ENCODE peak calls at places on chromosomes 12 and 14, in eight cellular contexts. A, J, C, K, U, N, Z and H are unnamed samples. For H3K27me3 and H3K36me3, the result is how much of the 10 kb centered on the place peaks cover.

GRCh38 chr12:121893901-121894540 is 5.4 kb downstream of the PSMD9 start:
- DNase-seq in A (no peak), K (no peak), C (peak), U (no peak), Z (no peak), N (no peak), J (peak), H (peak)

GRCh38 chr12:66036317-66036716 is 94.2 kb downstream of the LLPH start:
- DNase-seq in N (no peak), J (peak), U (no peak), Z (no peak), A (peak), K (no peak), C (peak), H (no peak)

GRCh38 chr14:104439625-104440024 is 139.9 kb upstream of the C14orf180 start:
- DNase-seq in A (peak), U (no peak), N (no peak), J (no peak), K (no peak), C (no peak), Z (no peak), H (no peak)

GRCh38 chr14:71574976-71575375 is 357.3 kb upstream of the RGS6 start:
- DNase-seq in N (no peak), Z (no peak), C (no peak), K (no peak), A (no peak), J (no peak), U (no peak), H (no peak)

GRCh38 chr12:104347374-104348075 is 44.0 kb downstream of the EID3 start:
- DNase-seq in J (no peak), C (no peak), A (no peak), U (no peak), Z (no peak), K (no peak), N (no peak), H (no peak)

GRCh38 chr14:28661171-28661772 is 105.3 kb upstream of the FOXG1 start:
- DNase-seq in Z (no peak), A (no peak), K (no peak), C (no peak), J (peak), U (no peak), N (no peak), H (peak)

GRCh38 chr14:57136669-57137068 is 132.0 kb downstream of the EXOC5 start:
- DNase-seq in Z (no peak), U (peak), A (no peak), J (peak), C (no peak), N (no peak), K (peak), H (no peak)

GRCh38 chr12:720231-720941 is 32.0 kb upstream of the WNK1 start:
- DNase-seq in N (no peak), A (no peak), C (no peak), K (no peak), Z (no peak), J (no peak), U (no peak), H (no peak)

GRCh38 chr12:10001141-10001778 is 2.3 kb upstream of the CLEC1B start:
- DNase-seq in C (no peak), A (no peak), N (no peak), J (no peak), Z (no peak), U (no peak), K (no peak), H (no peak)

GRCh38 chr12:51639361-51639760 is 48.3 kb downstream of the SCN8A start:
- DNase-seq in N (no peak), K (no peak), Z (no peak), C (no peak), J (peak), U (no peak), A (no peak), H (no peak)

GRCh38 chr12:97474987-97475386 is 12.4 kb downstream of the RMST start:
- DNase-seq in Z (no peak), K (no peak), J (no peak), U (no peak), N (no peak), A (no peak), C (no peak), H (no peak)

GRCh38 chr14:75783184-75783583 is 122.1 kb downstream of the TTLL5 start:
- DNase-seq in C (no peak), J (no peak), K (no peak), U (no peak), A (no peak), Z (no peak), N (no peak), H (no peak)

GRCh38 chr12:95836630-95837239 is 22.0 kb upstream of the SNRPF start:
- DNase-seq in C (no peak), U (no peak), N (no peak), J (peak), A (no peak), K (no peak), Z (no peak), H (no peak)

GRCh38 chr12:96078281-96078761 is 42.9 kb upstream of the LTA4H start:
- DNase-seq in K (no peak), J (no peak), Z (peak), U (peak), C (peak), N (no peak), A (peak), H (no peak)

GRCh38 chr12:123431951-123432886 is 4.3 kb downstream of the RILPL2 start:
- DNase-seq in K (no peak), Z (peak), C (no peak), J (no peak), U (no peak), A (no peak), N (no peak), H (no peak)

GRCh38 chr14:102872020-102872419 is 50.4 kb upstream of the AMN start:
- DNase-seq in U (peak), C (no peak), K (no peak), Z (no peak), A (no peak), J (no peak), N (no peak), H (no peak)

GRCh38 chr14:22471545-22472121 is 117.4 kb downstream of the DAD1 start:
- DNase-seq in K (peak), U (peak), Z (no peak), J (peak), N (peak), A (no peak), C (peak), H (peak)

GRCh38 chr14:104116544-104117340 is 21.6 kb upstream of the KIF26A start:
- DNase-seq in N (peak), K (peak), Z (peak), A (peak), U (peak), C (peak), J (no peak), H (peak)

GRCh38 chr12:42364692-42365091 is 38.7 kb downstream of the PPHLN1 start:
- DNase-seq in C (no peak), K (no peak), Z (no peak), A (no peak), U (no peak), J (no peak), N (no peak), H (peak)

GRCh38 chr12:16437281-16437816 is 89.9 kb downstream of the MGST1 start:
- DNase-seq in U (no peak), Z (peak), C (no peak), N (no peak), J (no peak), A (no peak), K (no peak), H (no peak)

GRCh38 chr14:59359451-59360124 is 105.6 kb downstream of the GPR135 start:
- DNase-seq in A (no peak), N (no peak), U (no peak), J (no peak), C (no peak), Z (no peak), K (no peak), H (no peak)

GRCh38 chr14:81412779-81413178 is 12.7 kb upstream of the STON2 start:
- DNase-seq in U (no peak), K (no peak), C (no peak), A (no peak), N (no peak), Z (no peak), J (no peak), H (no peak)

GRCh38 chr14:68779761-68780323 is 13.0 kb downstream of the ZFP36L1 start:
- DNase-seq in A (no peak), C (no peak), K (no peak), J (no peak), U (no peak), Z (no peak), N (no peak), H (no peak)

GRCh38 chr12:73629893-73630872 is 907.5 kb upstream of the ATXN7L3B start:
- DNase-seq in U (no peak), C (no peak), Z (no peak), N (no peak), J (no peak), K (no peak), A (no peak), H (peak)

GRCh38 chr14:102202944-102203343 is 63.2 kb downstream of the WDR20 start:
- DNase-seq in A (no peak), C (no peak), K (no peak), J (no peak), N (no peak), U (no peak), Z (no peak), H (no peak)

GRCh38 chr12:20174776-20175175 is 193.6 kb upstream of the PDE3A start:
- DNase-seq in J (peak), A (no peak), Z (no peak), N (no peak), K (no peak), C (no peak), U (no peak), H (no peak)

GRCh38 chr12:123105427-123105826 is 45.5 kb downstream of the PITPNM2 start:
- DNase-seq in N (no peak), U (no peak), K (no peak), A (no peak), C (no peak), Z (no peak), J (no peak), H (no peak)

GRCh38 chr12:104352106-104352713 is 48.7 kb downstream of the EID3 start:
- DNase-seq in C (no peak), Z (no peak), A (no peak), K (no peak), J (peak), U (no peak), N (no peak), H (no peak)

GRCh38 chr12:75329918-75330826 is at the start of gene CAPS2:
- DNase-seq in A (peak), J (peak), K (peak), C (peak), N (peak), U (peak), Z (peak), H (peak)

DNA sequence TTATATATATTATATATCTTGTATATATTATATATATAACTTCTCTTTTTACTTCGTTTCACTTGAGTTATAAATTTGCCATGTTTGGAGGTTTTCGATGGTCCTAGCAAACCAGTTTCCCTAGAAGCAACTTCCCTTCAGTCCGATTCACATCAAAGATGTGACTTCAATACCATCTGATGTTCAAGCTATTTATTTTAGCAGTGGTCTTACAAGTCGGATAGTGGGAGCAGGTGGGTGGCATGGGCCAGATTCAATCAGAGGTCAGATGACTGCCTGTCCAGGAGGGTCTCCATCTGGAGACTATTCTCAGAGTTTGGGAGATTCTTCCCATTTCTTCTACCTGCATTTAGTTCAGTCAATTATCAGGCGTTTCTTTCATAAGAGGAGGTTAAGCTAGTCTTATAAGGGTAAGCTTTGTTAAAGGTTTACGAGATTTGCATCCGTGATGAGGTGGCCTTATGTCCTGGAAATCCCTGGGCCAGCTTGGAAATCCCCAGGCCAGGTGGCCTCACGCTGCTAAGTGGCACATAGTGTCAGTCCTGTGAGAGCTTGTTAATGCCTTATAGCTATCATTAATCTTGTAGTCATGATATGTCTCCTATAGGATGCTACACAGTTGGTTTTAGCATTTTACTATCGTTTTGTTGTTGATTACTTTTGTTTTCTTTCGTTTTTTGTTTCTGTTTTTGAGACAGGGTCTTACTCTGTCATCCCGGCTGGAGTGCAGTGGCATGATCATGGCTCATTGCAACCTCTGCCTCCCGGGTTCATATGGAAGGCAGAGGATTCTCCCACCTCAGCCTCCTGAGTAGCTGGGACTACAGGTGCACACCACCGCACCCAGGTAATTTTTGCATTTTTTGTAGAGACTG is 145.8 kb downstream of the BICD1 start:
- DNase-seq in A (no peak), J (no peak), U (no peak), Z (no peak), K (peak), N (no peak), C (no peak), H (no peak)
- H3K4me3 ChIP-seq in A (no peak), J (no peak), U (no peak), Z (no peak), K (peak), N (no peak), C (no peak), H (no peak)

GRCh38 chr12:3752741-3753486 is at the start of gene CRACR2A:
- DNase-seq in K (peak), J (peak), N (peak), A (peak), Z (peak), U (peak), C (peak), H (peak)

GRCh38 chr12:3752096-3752709 is 706 bp downstream of the CRACR2A start:
- DNase-seq in U (peak), J (peak), A (peak), N (no peak), Z (peak), K (no peak), C (peak), H (peak)

GRCh38 chr12:3753549-3754284 is 808 bp upstream of the CRACR2A start:
- DNase-seq in K (no peak), J (peak), A (no peak), Z (no peak), N (no peak), U (no peak), C (no peak), H (no peak)

GRCh38 chr12:3757261-3757660 is 4.4 kb upstream of the CRACR2A start:
- DNase-seq in Z (no peak), N (no peak), K (no peak), C (peak), A (no peak), U (peak), J (no peak), H (no peak)

DNA sequence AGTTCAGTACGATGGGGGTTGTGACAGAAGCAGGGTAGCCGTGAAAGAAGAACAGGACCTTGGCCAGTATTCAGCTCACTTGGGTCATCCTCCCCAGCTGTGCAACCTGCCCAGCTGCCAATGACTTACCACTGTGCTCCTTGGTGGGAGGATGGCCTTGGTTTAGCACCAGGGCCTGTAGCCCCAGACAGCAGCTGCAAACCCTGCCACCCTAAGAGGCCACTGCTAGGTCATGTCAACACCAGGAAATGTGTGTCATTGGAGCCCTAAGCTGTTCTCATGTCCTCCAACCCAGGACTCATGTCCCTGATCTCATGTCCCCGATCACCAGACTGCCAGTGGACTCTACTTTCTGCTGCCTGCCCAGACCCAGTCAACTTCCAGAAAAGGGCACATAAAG is 3.0 kb upstream of the CRACR2A start:
- DNase-seq in C (peak), A (no peak), N (no peak), K (no peak), J (no peak), U (no peak), Z (no peak), H (no peak)
- H3K27me3 ChIP-seq in C (under half), A (under half), N (under half), K (under half), J (under half), U (under half), Z (under half), H (under half)

DNA sequence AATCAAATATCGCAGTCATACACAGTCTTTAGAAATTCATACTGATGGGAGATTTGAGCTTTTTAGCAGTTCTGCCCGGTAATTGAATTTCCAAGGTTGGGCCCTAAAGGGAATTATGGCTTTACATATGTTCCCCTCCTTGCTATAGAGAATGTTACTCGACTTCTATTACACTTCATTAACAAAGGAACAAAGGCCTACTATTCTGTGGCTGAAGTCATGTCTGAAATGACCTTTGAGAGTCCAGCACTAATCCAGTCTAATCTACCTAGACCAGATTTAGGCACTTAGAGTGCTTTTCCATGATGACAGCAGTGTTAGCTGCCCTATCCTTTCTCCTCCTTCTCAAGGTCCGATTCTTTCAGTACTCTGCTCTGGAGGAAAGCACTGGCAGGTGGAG is 305.3 kb downstream of the MED13L start:
- DNase-seq in U (no peak), N (no peak), J (no peak), A (no peak), K (no peak), Z (no peak), C (no peak), H (no peak)
- H3K36me3 ChIP-seq in U (under half), N (under half), J (under half), A (under half), K (under half), Z (half or more), C (under half), H (under half)

GRCh38 chr12:24537241-24537860 is 411.6 kb downstream of the BCAT1 start:
- DNase-seq in U (no peak), K (no peak), Z (no peak), J (no peak), N (no peak), A (no peak), C (no peak), H (no peak)

GRCh38 chr12:24533953-24534352 is 414.9 kb downstream of the BCAT1 start:
- DNase-seq in K (no peak), U (no peak), C (no peak), J (no peak), Z (no peak), A (no peak), N (no peak), H (no peak)

GRCh38 chr12:24530689-24531088 is 418.2 kb downstream of the BCAT1 start:
- DNase-seq in A (no peak), C (no peak), N (no peak), J (no peak), U (no peak), K (no peak), Z (no peak), H (no peak)

GRCh38 chr12:24535334-24536019 is 413.4 kb downstream of the BCAT1 start:
- DNase-seq in U (no peak), N (no peak), Z (no peak), A (no peak), C (no peak), J (no peak), K (no peak), H (no peak)

GRCh38 chr12:24534632-24535031 is 414.3 kb downstream of the BCAT1 start:
- DNase-seq in A (no peak), J (no peak), Z (no peak), U (no peak), C (no peak), K (no peak), N (no peak), H (peak)
- H3K4me3 ChIP-seq in A (no peak), J (no peak), Z (no peak), U (no peak), C (no peak), K (no peak), N (no peak), H (no peak)

DNA sequence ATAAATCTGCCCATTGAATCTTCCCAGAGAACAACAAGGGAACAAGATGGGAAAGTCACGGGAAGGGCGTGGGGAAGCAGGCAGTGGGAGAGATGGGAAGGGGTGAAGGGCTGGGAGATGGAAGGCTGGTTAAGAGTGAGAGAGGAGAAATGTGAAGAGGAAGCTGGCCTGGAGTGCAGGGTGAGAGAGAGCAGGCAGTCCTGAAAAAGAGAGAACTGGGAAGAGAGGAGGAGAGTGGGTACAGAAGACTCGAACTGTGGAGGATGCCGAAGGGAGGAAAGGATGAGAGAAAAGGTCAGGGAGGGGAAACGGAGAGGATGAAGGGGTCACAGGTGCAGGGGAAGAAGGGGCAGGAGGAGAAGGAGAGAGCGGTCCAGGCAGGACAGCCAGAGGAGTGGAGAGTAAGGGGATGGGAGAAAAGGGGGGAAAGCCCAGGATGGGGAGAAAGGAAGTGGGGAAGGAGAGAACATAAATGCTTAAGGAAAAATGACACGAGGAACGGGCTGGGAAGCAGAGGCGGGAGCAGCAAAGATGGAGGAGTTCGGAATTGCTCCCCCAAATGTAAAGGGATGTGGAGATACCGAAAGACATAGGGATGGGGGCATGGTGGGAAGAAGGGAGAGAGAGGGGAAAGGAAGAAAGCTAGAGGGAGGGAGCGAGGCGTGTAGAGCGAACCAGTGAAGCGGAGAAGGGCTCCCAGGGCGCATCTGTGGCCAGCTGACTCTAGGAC is 1.2 kb downstream of the PIANP start:
- DNase-seq in A (no peak), J (no peak), C (no peak), U (no peak), K (no peak), Z (no peak), N (no peak), H (peak)
- H3K27me3 ChIP-seq in A (under half), J (under half), C (under half), U (under half), K (under half), Z (half or more), N (under half), H (under half)

DNA sequence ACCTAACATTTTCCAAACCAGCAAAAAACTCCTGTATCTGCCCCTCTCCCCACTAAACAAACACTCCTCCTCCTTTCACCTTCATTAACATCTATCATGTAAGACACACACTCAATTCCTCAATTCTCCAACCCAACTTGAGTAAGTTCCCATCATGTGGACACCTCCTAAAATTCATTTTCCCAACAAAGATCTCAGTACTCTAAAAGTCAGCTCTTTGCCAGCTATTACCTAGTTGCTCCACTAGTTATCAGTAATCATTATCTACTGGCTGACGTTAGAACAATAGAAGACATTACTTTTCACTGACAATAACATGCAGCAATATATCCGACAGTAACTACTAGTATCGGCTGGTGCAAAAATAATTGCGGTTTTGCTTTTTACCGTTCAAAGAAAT is 42.1 kb downstream of the HNRNPC start:
- DNase-seq in C (no peak), A (no peak), Z (no peak), N (no peak), U (no peak), K (no peak), J (no peak), H (no peak)
- H3K36me3 ChIP-seq in C (under half), A (under half), Z (half or more), N (half or more), U (half or more), K (half or more), J (half or more), H (under half)